ENCODE peak calls at places on chromosomes 16 and 17, in nine cellular contexts. C is tibial artery; J is LNCaP clone FGC; G is brain microvascular endothelial cell; O is epithelial cell of esophagus; D is AG04450; U is cardiac muscle cell; I is CD8-positive, alpha-beta T cell; L is PC-3. H is an unnamed sample.

GRCh38 chr17:36728030-36728991 is 126.9 kb downstream of the MRM1 start:
- DNase-seq in U (no peak), C (no peak), J (no peak), O (no peak), I (no peak), G (no peak), L (no peak), D (no peak), H (no peak)

GRCh38 chr16:72983241-72983640 is 64.7 kb downstream of the ZFHX3 start:
- DNase-seq in J (no peak), O (no peak), G (no peak), L (no peak), I (no peak), D (no peak), C (peak), U (no peak), H (no peak)

GRCh38 chr17:8762012-8762411 is 3.7 kb upstream of the SPDYE4 start:
- DNase-seq in I (no peak), J (no peak), C (no peak), G (no peak), L (no peak), O (no peak), U (no peak), D (no peak), H (no peak)

GRCh38 chr17:75542728-75543336 is 17.3 kb downstream of the LLGL2 start:
- DNase-seq in U (no peak), L (no peak), J (no peak), C (no peak), O (no peak), G (no peak), I (no peak), D (no peak), H (no peak)

GRCh38 chr16:67653131-67654068 is 6.7 kb downstream of the ACD start:
- DNase-seq in L (no peak), C (no peak), I (no peak), J (no peak), U (peak), O (no peak), D (no peak), G (no peak), H (no peak)

GRCh38 chr17:66549731-66550207 is 247.4 kb downstream of the PRKCA start:
- DNase-seq in I (no peak), C (no peak), O (peak), L (peak), D (peak), J (no peak), G (peak), U (no peak), H (peak)

GRCh38 chr16:85878875-85879274 is 20.1 kb upstream of the IRF8 start:
- DNase-seq in L (peak), G (peak), C (no peak), I (no peak), J (no peak), D (peak), U (no peak), O (peak), H (peak)

GRCh38 chr16:63922563-63922962 is 1199.3 kb downstream of the CDH11 start:
- DNase-seq in O (no peak), L (no peak), G (no peak), J (no peak), I (no peak), U (no peak), C (no peak), D (no peak), H (no peak)

GRCh38 chr17:30808785-30809286 is 15.7 kb downstream of the CRLF3 start:
- DNase-seq in J (no peak), O (no peak), L (no peak), I (peak), D (no peak), U (no peak), C (no peak), G (no peak), H (no peak)

GRCh38 chr17:73165616-73166404 is 1.0 kb downstream of the SSTR2 start:
- DNase-seq in J (no peak), C (no peak), D (no peak), O (no peak), I (no peak), L (no peak), U (no peak), G (no peak), H (no peak)

GRCh38 chr17:53472586-53472985 is 350.1 kb upstream of the KIF2B start:
- DNase-seq in U (no peak), D (no peak), C (no peak), G (no peak), O (peak), J (no peak), L (peak), I (no peak), H (peak)

GRCh38 chr16:56343661-56344517 is 81.5 kb downstream of the AMFR start:
- DNase-seq in G (no peak), O (peak), L (peak), J (no peak), C (no peak), U (no peak), D (no peak), I (no peak), H (no peak)

GRCh38 chr17:73093286-73093685 is 798 bp upstream of the SLC39A11 start:
- DNase-seq in U (no peak), O (no peak), I (no peak), G (no peak), C (no peak), J (no peak), L (no peak), D (no peak), H (no peak)

GRCh38 chr17:15392326-15392739 is 50.9 kb upstream of the TEKT3 start:
- DNase-seq in L (peak), G (peak), O (peak), D (peak), I (no peak), J (no peak), C (no peak), U (no peak), H (peak)

GRCh38 chr17:51224615-51225262 is 35.1 kb downstream of the MBTD1 start:
- DNase-seq in U (no peak), I (no peak), D (no peak), J (peak), G (no peak), C (no peak), L (no peak), O (no peak), H (no peak)

GRCh38 chr17:32484628-32485027 is 2.2 kb upstream of the CDK5R1 start:
- DNase-seq in C (no peak), G (no peak), O (no peak), U (no peak), I (no peak), L (no peak), J (no peak), D (no peak), H (no peak)

GRCh38 chr17:63516910-63517824 is 6.0 kb upstream of the KCNH6 start:
- DNase-seq in G (peak), I (no peak), C (no peak), O (peak), J (no peak), U (no peak), L (peak), D (peak), H (peak)

GRCh38 chr16:85425061-85425662 is 188.0 kb upstream of the GSE1 start:
- DNase-seq in I (no peak), D (no peak), U (no peak), G (no peak), C (no peak), O (no peak), L (no peak), J (no peak), H (no peak)

GRCh38 chr17:17680477-17681186 is 626 bp upstream of the RAI1 start:
- DNase-seq in O (no peak), I (no peak), J (no peak), L (no peak), G (no peak), C (no peak), U (no peak), D (no peak), H (no peak)

GRCh38 chr16:81669473-81670350 is 109.4 kb upstream of the PLCG2 start:
- DNase-seq in I (no peak), C (no peak), L (no peak), D (no peak), G (no peak), O (no peak), U (no peak), J (no peak), H (no peak)

GRCh38 chr16:58970775-58971174 is 236.7 kb upstream of the GOT2 start:
- DNase-seq in C (no peak), L (no peak), I (no peak), U (no peak), D (no peak), J (no peak), G (no peak), O (no peak), H (no peak)

GRCh38 chr16:81432899-81433560 is 11.6 kb upstream of the CMIP start:
- DNase-seq in I (no peak), C (no peak), G (no peak), J (no peak), D (no peak), L (no peak), U (no peak), O (no peak), H (no peak)

GRCh38 chr16:19389246-19389645 is 28.4 kb upstream of the TMC5 start:
- DNase-seq in I (no peak), D (no peak), U (peak), J (no peak), O (peak), C (no peak), L (peak), G (no peak), H (peak)

GRCh38 chr17:62321451-62321850 is 58.9 kb upstream of the EFCAB3 start:
- DNase-seq in L (no peak), D (no peak), I (no peak), J (no peak), O (peak), C (no peak), G (peak), U (no peak), H (peak)

GRCh38 chr17:62322313-62322712 is 58.0 kb upstream of the EFCAB3 start:
- DNase-seq in L (no peak), I (no peak), O (no peak), U (no peak), D (no peak), J (no peak), G (no peak), C (no peak), H (no peak)

DNA sequence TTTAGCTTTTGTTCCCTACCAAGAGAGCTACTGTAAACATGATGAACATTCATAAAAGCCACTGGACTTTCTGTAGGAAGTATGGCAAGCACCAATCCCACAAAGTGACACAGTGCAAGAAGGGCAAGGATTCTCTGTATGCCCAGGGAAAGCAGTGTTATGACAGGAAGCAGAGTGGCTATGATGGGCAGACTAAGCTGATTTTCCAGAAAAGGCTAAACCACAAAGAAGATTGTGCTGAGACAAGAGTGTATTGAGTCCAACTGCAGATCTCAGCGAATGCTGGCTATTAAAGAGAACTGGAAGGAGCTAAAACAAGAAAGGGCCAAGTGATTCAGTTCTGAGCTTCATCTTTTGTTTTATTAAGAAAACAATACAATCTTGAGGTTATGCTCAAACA is 60.5 kb upstream of the EFCAB3 start:
- DNase-seq in I (no peak), U (no peak), J (no peak), D (no peak), G (no peak), O (no peak), L (no peak), C (no peak), H (no peak)
- H3K4me3 ChIP-seq in I (no peak), U (no peak), J (no peak), D (no peak), G (no peak), O (no peak), L (no peak), C (no peak), H (no peak)

GRCh38 chr16:89855986-89856385 is 17.4 kb upstream of the TCF25 start:
- DNase-seq in O (no peak), U (no peak), L (no peak), D (no peak), C (no peak), I (no peak), J (no peak), G (no peak), H (no peak)
- TF ChIP-seq CTCF in O (no peak), U (no peak), L (no peak), D (no peak), C (no peak), I (no peak), J (no peak), G (no peak), H (no peak)

GRCh38 chr17:82227629-82228277 is 1.1 kb upstream of the SLC16A3 start:
- DNase-seq in C (no peak), L (no peak), U (no peak), J (no peak), G (no peak), O (no peak), I (no peak), D (no peak), H (peak)
- H3K4me3 ChIP-seq in C (peak), L (no peak), U (peak), J (no peak), G (no peak), O (no peak), I (peak), D (peak), H (no peak)

GRCh38 chr17:47952181-47953021 is 5.3 kb downstream of the PRR15L start:
- DNase-seq in O (no peak), U (no peak), L (no peak), C (no peak), J (no peak), D (no peak), I (no peak), G (no peak), H (no peak)

GRCh38 chr17:47950448-47950847 is 7.2 kb downstream of the PRR15L start:
- DNase-seq in C (no peak), L (peak), I (no peak), J (no peak), O (no peak), G (no peak), D (no peak), U (no peak), H (no peak)

GRCh38 chr17:47955497-47956461 is 1.9 kb downstream of the PRR15L start:
- DNase-seq in J (peak), U (no peak), C (no peak), D (no peak), I (no peak), O (peak), L (peak), G (no peak), H (no peak)

GRCh38 chr17:47956818-47957590 is 679 bp downstream of the PRR15L start:
- DNase-seq in I (no peak), L (peak), D (no peak), G (no peak), U (no peak), C (no peak), O (no peak), J (no peak), H (no peak)

GRCh38 chr17:47953945-47954344 is 3.7 kb downstream of the PRR15L start:
- DNase-seq in G (no peak), L (no peak), J (no peak), D (no peak), I (no peak), O (no peak), U (no peak), C (no peak), H (no peak)
- TF ChIP-seq CTCF in G (peak), L (no peak), J (no peak), D (peak), I (no peak), O (peak), U (no peak), C (no peak), H (no peak)

GRCh38 chr17:42408076-42408475 is 15.0 kb downstream of the CAVIN1 start:
- DNase-seq in U (no peak), O (no peak), J (no peak), L (no peak), C (no peak), D (no peak), G (no peak), I (no peak), H (no peak)
- H3K4me3 ChIP-seq in U (no peak), O (no peak), J (no peak), L (no peak), C (no peak), D (no peak), G (no peak), I (no peak), H (no peak)

H was measured in cardiac fibroblast.